ENCODE peak calls at places on chromosomes 6 and 20, in ten cellular contexts. M is BE2C, F is Caco-2, A is neural progenitor cell, Y is mucosa of descending colon, V is body of pancreas, O is aorta, Q is Panc1, U is stomach, P is PC-3. S is an unnamed sample.
A peak's percentile ranks its signal among the peaks of the same experiment; 100 is the strongest.

GRCh38 chr20:17505664-17506517 is 25.3 kb downstream of the BFSP1 start:
- DNase-seq in U (no peak), Q (no peak), F (no peak), P (peak; percentile 30), O (peak; percentile 55), V (no peak), Y (no peak), M (no peak), A (no peak), S (no peak)

GRCh38 chr20:17680836-17681740 is 954 bp downstream of the RRBP1 start:
- DNase-seq in Y (peak; percentile 92), A (peak; percentile 91), O (peak; percentile 91), U (peak; percentile 89), P (peak; percentile 81), F (peak; percentile 92), V (peak; percentile 83), M (peak; percentile 89), Q (no peak), S (peak; percentile 75)

GRCh38 chr6:151321438-151321837 is 69.9 kb downstream of the ZBTB2 start:
- DNase-seq in Q (no peak), A (no peak), O (no peak), Y (no peak), M (no peak), P (no peak), V (no peak), U (no peak), F (no peak), S (no peak)

GRCh38 chr6:93902517-93902916 is 483.2 kb upstream of the EPHA7 start:
- DNase-seq in O (no peak), U (no peak), M (no peak), Q (no peak), Y (peak; percentile 16), F (no peak), A (no peak), V (no peak), P (no peak), S (no peak)

GRCh38 chr6:162712694-162713093 is 14.9 kb downstream of the PRKN start:
- DNase-seq in Y (no peak), A (no peak), P (no peak), U (no peak), F (no peak), V (no peak), O (no peak), M (no peak), Q (no peak), S (no peak)

GRCh38 chr6:45075246-45075645 is 252.9 kb upstream of the RUNX2 start:
- DNase-seq in U (no peak), Y (no peak), P (peak; percentile 68), F (no peak), M (no peak), O (no peak), V (no peak), Q (peak; percentile 30), A (no peak), S (no peak)

GRCh38 chr6:32933661-32934085 is 7.2 kb downstream of the HLA-DMB start:
- DNase-seq in P (peak; percentile 80), O (peak; percentile 83), Y (peak; percentile 80), M (peak; percentile 80), Q (peak; percentile 48), F (peak; percentile 76), V (peak; percentile 87), A (peak; percentile 80), U (peak; percentile 86), S (peak; percentile 85)

GRCh38 chr6:17705428-17705777 is 1.3 kb downstream of the NUP153 start:
- DNase-seq in U (peak; percentile 38), P (peak; percentile 70), A (no peak), Y (no peak), O (peak; percentile 59), M (peak; percentile 20), F (no peak), Q (no peak), V (peak; percentile 68), S (no peak)

GRCh38 chr20:6506906-6507305 is 260.6 kb upstream of the BMP2 start:
- DNase-seq in A (no peak), F (no peak), Y (no peak), V (no peak), P (no peak), Q (no peak), U (no peak), M (no peak), O (no peak), S (no peak)

GRCh38 chr6:22613695-22614094 is 44.3 kb downstream of the HDGFL1 start:
- DNase-seq in U (no peak), Y (no peak), V (no peak), Q (peak; percentile 41), F (no peak), O (no peak), M (no peak), P (no peak), A (no peak), S (no peak)

GRCh38 chr6:140541288-140541687 is 1166.8 kb upstream of the CITED2 start:
- DNase-seq in M (no peak), Q (no peak), O (no peak), A (no peak), U (no peak), V (no peak), P (no peak), F (no peak), Y (no peak), S (no peak)

GRCh38 chr6:168305091-168305749 is 14.4 kb downstream of the DACT2 start:
- DNase-seq in O (no peak), M (no peak), A (peak; percentile 47), Y (no peak), F (no peak), P (no peak), U (no peak), V (no peak), Q (no peak), S (no peak)
- H3K9me3 ChIP-seq in O (no peaks in the 10 kb centered on the region), M (no peaks in the 10 kb centered on the region), A (no peaks in the 10 kb centered on the region), Y (no peaks in the 10 kb centered on the region), F (no peaks in the 10 kb centered on the region), P (no peaks in the 10 kb centered on the region), U (no peaks in the 10 kb centered on the region), V (no peaks in the 10 kb centered on the region), Q (no peaks in the 10 kb centered on the region), S (no peaks in the 10 kb centered on the region)

GRCh38 chr6:40956871-40957270 is 82.2 kb downstream of the UNC5CL start:
- DNase-seq in O (no peak), Y (no peak), M (no peak), F (no peak), Q (no peak), U (no peak), V (no peak), P (no peak), A (peak; percentile 8), S (no peak)

GRCh38 chr6:40958740-40959139 is 80.3 kb downstream of the UNC5CL start:
- DNase-seq in A (no peak), P (no peak), Q (no peak), O (no peak), U (no peak), M (no peak), F (no peak), V (no peak), Y (no peak), S (no peak)

GRCh38 chr6:40955181-40955550 is 83.9 kb downstream of the UNC5CL start:
- DNase-seq in M (no peak), A (no peak), F (no peak), O (no peak), P (no peak), U (no peak), Y (no peak), Q (no peak), V (no peak), S (no peak)

GRCh38 chr6:40959781-40960327 is 79.2 kb downstream of the UNC5CL start:
- DNase-seq in Y (no peak), A (no peak), O (no peak), Q (no peak), V (no peak), P (no peak), M (no peak), F (no peak), U (no peak), S (no peak)

GRCh38 chr6:40957616-40958492 is 81.2 kb downstream of the UNC5CL start:
- DNase-seq in P (peak; percentile 88), Q (no peak), O (no peak), M (no peak), V (peak; percentile 17), U (no peak), F (peak; percentile 52), Y (no peak), A (no peak), S (no peak)
- H3K9me3 ChIP-seq in P (no peaks in the 10 kb centered on the region), Q (no peaks in the 10 kb centered on the region), O (no peaks in the 10 kb centered on the region), M (no peaks in the 10 kb centered on the region), V (no peaks in the 10 kb centered on the region), U (no peaks in the 10 kb centered on the region), F (no peaks in the 10 kb centered on the region), Y (no peaks in the 10 kb centered on the region), A (no peaks in the 10 kb centered on the region), S (no peaks in the 10 kb centered on the region)

DNA sequence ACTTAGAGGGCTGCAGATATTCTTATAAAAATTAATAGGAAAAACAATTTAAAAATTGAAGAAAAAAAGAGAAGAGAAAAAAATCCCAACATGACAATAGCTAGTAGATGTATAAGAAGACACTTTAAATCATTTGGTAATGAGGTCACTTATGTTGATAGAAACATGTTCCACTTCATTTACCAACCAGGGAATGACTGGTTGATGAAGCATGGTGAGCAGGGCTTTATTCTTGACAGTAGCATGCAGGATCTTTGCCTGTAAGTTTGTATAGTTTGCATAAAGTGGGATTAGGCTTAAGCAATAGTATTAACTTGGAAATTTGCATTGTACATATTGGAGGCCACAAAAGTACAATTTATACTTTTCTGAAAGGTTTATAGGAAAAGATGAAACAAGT is 67.1 kb downstream of the NOX3 start:
- DNase-seq in U (no peak), F (no peak), P (no peak), V (no peak), Y (no peak), O (no peak), M (no peak), A (no peak), Q (no peak), S (no peak)
- H3K9me3 ChIP-seq in U (no peaks in the 10 kb centered on the region), F (no peaks in the 10 kb centered on the region), P (no peaks in the 10 kb centered on the region), V (no peaks in the 10 kb centered on the region), Y (no peaks in the 10 kb centered on the region), O (no peaks in the 10 kb centered on the region), M (no peaks in the 10 kb centered on the region), A (no peaks in the 10 kb centered on the region), Q (no peaks in the 10 kb centered on the region), S (no peaks in the 10 kb centered on the region)

DNA sequence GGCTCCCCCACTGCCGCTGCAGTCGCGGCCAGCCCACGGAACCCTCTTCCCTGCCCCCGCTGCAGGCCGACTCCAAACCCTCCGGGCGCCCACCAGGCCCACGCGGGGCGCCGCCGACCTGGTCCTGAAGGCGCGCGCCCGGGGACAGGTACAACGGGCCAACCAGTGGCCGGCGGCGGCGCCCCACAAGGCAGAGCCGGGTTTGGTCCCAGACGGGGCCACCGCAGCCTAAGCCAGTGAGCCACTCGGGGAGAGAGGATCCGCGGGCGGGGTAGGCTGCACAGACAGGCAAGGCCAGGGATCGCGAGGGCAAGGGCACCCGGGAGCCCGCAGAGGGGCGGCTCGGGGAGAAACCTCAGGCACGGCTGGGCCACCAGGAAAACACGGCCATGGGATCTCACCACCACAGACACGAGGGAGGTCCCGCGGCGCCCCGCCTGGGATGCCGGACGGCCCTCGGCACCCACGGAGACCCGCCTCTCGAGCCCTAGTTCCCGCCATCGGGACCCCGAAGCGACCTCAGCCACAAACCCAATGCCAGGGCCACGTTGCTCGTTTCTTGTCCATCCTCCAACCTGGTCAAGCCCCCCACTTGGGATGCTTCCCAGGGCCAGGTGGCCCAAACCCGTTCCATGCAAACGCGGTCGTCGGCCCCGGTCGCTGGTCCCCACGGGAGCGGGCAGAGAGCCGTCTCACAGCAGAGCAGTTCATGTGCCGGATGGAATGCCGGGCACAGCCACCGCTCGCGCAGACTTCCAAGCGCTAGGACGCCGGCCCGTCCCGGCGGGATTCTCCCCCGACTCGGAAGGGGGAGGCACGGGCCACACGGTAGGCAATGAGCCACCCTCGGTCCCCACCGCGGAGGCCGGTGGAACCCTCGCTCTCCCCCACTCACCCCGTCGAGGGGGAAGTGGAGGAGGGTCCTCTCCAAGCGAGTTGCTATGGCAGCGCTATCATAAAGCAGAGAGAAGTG is 1956.6 kb upstream of the DEFB115 start:
- DNase-seq in F (no peak), P (no peak), Q (no peak), A (no peak), M (no peak), V (no peak), Y (no peak), U (no peak), O (no peak), S (no peak)
- H3K9me3 ChIP-seq in F (peaks cover 66% of the 10 kb centered on the region), P (peaks cover 11% of the 10 kb centered on the region), Q (no peaks in the 10 kb centered on the region), A (no peaks in the 10 kb centered on the region), M (peaks cover 3% of the 10 kb centered on the region), V (no peaks in the 10 kb centered on the region), Y (peaks cover 77% of the 10 kb centered on the region), U (peaks cover 87% of the 10 kb centered on the region), O (peaks cover 1% of the 10 kb centered on the region), S (peaks cover 15% of the 10 kb centered on the region)

S was measured in WERI-Rb-1.